ENCODE peak calls at places on chromosomes 16 and 17, in ten cellular contexts. C, F, M, R, T, Z, S, O, B and I are unnamed samples.

GRCh38 chr17:78133971-78134898 is 3.7 kb downstream of the TMC8 start:
- DNase-seq in R (no peak), T (peak; percentile 39), B (no peak), M (no peak), O (peak; percentile 80), Z (peak; percentile 77), F (no peak), C (no peak), S (peak; percentile 93), I (peak; percentile 63)

GRCh38 chr16:25895371-25895770 is 203.6 kb downstream of the HS3ST4 start:
- DNase-seq in Z (no peak), M (no peak), F (no peak), R (no peak), S (no peak), B (no peak), C (no peak), O (no peak), T (no peak), I (no peak)

GRCh38 chr17:83109793-83110645 is 30.6 kb downstream of the METRNL start:
- DNase-seq in O (peak; percentile 94), B (peak; percentile 98), Z (no peak), C (peak; percentile 84), M (peak; percentile 91), T (no peak), F (peak; percentile 87), R (peak; percentile 92), S (no peak), I (peak; percentile 90)

GRCh38 chr16:89115216-89115949 is 21.7 kb downstream of the ACSF3 start:
- DNase-seq in F (peak; percentile 16), R (peak; percentile 45), O (peak; percentile 91), M (peak; percentile 61), S (no peak), B (no peak), T (no peak), C (no peak), Z (peak; percentile 85), I (peak; percentile 63)

GRCh38 chr17:7046127-7046724 is 2.3 kb upstream of the SLC16A11 start:
- DNase-seq in M (peak; percentile 84), R (no peak), B (no peak), C (no peak), F (no peak), O (peak; percentile 94), Z (no peak), T (peak; percentile 43), S (peak; percentile 72), I (peak; percentile 36)

GRCh38 chr17:59377410-59377809 is 46.0 kb downstream of the YPEL2 start:
- DNase-seq in O (no peak), S (no peak), T (no peak), Z (no peak), R (no peak), B (no peak), F (no peak), M (no peak), C (no peak), I (peak; percentile 34)

GRCh38 chr16:86823895-86824671 is 245.7 kb downstream of the FOXL1 start:
- DNase-seq in Z (no peak), M (peak; percentile 96), F (no peak), R (no peak), C (no peak), S (no peak), B (no peak), T (no peak), O (no peak), I (peak; percentile 85)

GRCh38 chr16:78390070-78390469 is 290.6 kb downstream of the WWOX start:
- DNase-seq in C (no peak), Z (no peak), B (no peak), T (no peak), F (no peak), O (no peak), S (no peak), M (no peak), R (no peak), I (no peak)

GRCh38 chr17:8123695-8124349 is at the start of gene HES7:
- DNase-seq in O (no peak), S (peak; percentile 92), T (no peak), F (peak; percentile 56), Z (no peak), M (no peak), B (no peak), R (no peak), C (no peak), I (no peak)

GRCh38 chr17:82931696-82932060 is 91.9 kb upstream of the ZNF750 start:
- DNase-seq in B (no peak), F (peak; percentile 86), T (no peak), S (no peak), R (peak; percentile 46), Z (no peak), O (peak; percentile 57), C (no peak), M (peak; percentile 81), I (peak; percentile 87)

GRCh38 chr17:38568845-38569510 is 36.8 kb downstream of the SRCIN1 start:
- DNase-seq in M (no peak), T (no peak), F (no peak), Z (no peak), S (no peak), C (no peak), R (no peak), O (no peak), B (no peak), I (no peak)

GRCh38 chr17:73653810-73654209 is 9.6 kb upstream of the SDK2 start:
- DNase-seq in S (no peak), B (no peak), C (no peak), Z (no peak), T (no peak), M (no peak), O (no peak), R (no peak), F (no peak), I (no peak)

GRCh38 chr17:27603870-27604794 is 26.9 kb upstream of the LGALS9 start:
- DNase-seq in B (no peak), Z (no peak), O (no peak), T (no peak), R (no peak), C (no peak), M (no peak), F (no peak), S (no peak), I (no peak)

GRCh38 chr17:28887871-28888471 is 9.6 kb downstream of the FLOT2 start:
- DNase-seq in T (no peak), C (no peak), M (no peak), R (no peak), S (no peak), B (no peak), O (no peak), Z (no peak), F (no peak), I (no peak)

GRCh38 chr17:28892024-28892423 is 5.5 kb downstream of the FLOT2 start:
- DNase-seq in R (no peak), Z (no peak), O (no peak), C (no peak), F (no peak), M (no peak), B (no peak), T (no peak), S (no peak), I (no peak)

GRCh38 chr17:28891201-28891600 is 6.3 kb downstream of the FLOT2 start:
- DNase-seq in O (no peak), T (no peak), R (no peak), B (no peak), F (no peak), Z (no peak), C (no peak), M (no peak), S (no peak), I (no peak)

GRCh38 chr17:28888832-28889231 is 8.7 kb downstream of the FLOT2 start:
- DNase-seq in O (no peak), T (no peak), Z (no peak), C (no peak), M (no peak), R (no peak), F (no peak), B (no peak), S (no peak), I (no peak)

DNA sequence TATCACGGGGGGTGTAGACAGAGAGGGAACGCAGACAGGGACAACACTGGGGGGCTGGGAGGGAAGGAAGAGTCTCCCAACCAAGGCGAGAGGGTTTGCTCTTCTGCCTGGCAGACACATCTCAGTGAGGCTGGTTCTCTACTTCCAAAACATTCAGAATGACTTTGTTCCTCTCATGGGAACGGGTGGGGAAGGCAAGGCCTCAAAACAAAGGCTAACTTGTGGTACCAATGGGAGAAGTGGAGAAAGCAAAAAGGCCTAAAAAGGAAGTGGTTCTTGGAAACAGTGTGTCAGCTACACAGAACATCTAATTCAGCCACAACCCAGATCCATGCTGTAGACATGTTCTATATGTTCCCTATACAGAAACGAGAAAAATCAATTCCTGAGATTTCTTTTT is 7.5 kb downstream of the FLOT2 start:
- DNase-seq in B (no peak), S (no peak), O (no peak), M (no peak), R (no peak), T (no peak), F (no peak), C (no peak), Z (no peak), I (no peak)
- TF ChIP-seq CTCF in B (no peak), S (no peak), O (no peak), M (no peak), R (no peak), T (no peak), F (no peak), C (no peak), Z (no peak), I (no peak)

GRCh38 chr17:12301551-12301950 is 280.9 kb downstream of the MAP2K4 start:
- DNase-seq in T (no peak), M (no peak), C (no peak), B (no peak), F (no peak), O (no peak), R (no peak), Z (no peak), S (no peak), I (no peak)
- TF ChIP-seq CTCF in T (no peak), M (no peak), C (no peak), B (no peak), F (no peak), O (no peak), R (no peak), Z (no peak), S (no peak), I (no peak)

DNA sequence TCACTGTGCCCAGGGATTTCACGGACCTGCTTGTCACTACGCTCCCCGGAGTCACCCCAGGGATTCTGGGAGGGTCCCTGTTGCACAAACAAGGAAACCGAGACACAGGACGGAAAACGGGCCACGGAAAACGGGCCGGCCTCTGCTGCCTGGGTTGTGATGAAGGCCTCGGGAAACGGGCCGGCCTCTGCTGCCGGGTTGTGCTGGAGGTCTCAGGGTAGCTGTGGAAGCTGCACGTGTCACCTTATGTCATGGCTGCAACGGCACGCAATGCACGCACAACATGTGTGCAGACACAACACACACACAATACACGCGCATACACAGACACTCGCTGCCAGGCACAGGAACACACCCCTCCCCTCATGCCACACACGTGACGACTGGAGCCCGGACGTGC is 27.0 kb upstream of the GNG13 start:
- DNase-seq in T (no peak), Z (no peak), F (no peak), R (no peak), S (no peak), M (no peak), C (no peak), B (no peak), O (no peak), I (no peak)
- TF ChIP-seq CTCF in T (no peak), Z (no peak), F (no peak), R (no peak), S (no peak), M (no peak), C (no peak), B (no peak), O (no peak), I (no peak)

GRCh38 chr17:51857052-51857593 is 301.4 kb downstream of the CA10 start:
- DNase-seq in S (peak; percentile 69), B (no peak), M (no peak), T (no peak), R (no peak), O (no peak), Z (no peak), C (no peak), F (no peak), I (no peak)

GRCh38 chr17:51860934-51861561 is 297.5 kb downstream of the CA10 start:
- DNase-seq in Z (no peak), T (peak; percentile 42), B (no peak), C (no peak), O (no peak), M (peak; percentile 35), S (peak; percentile 90), R (no peak), F (no peak), I (peak; percentile 2)
- TF ChIP-seq CTCF in Z (no peak), T (peak; percentile 81), B (no peak), C (peak; percentile 34), O (peak; percentile 45), M (peak; percentile 63), S (peak; percentile 85), R (no peak), F (no peak), I (peak; percentile 25)